ENCODE peak calls at places on chromosomes 5 and 9, in nine cellular contexts. W is CD4-positive, CD25-positive, alpha-beta regulatory T cell; S is A673; P is sigmoid colon; E is tibial artery; L is endothelial cell of umbilical vein; H is astrocyte; A is tibial nerve; K is transverse colon. N is an unnamed sample.

GRCh38 chr9:119827126-119827525 is 457.9 kb upstream of the BRINP1 start:
- DNase-seq in W (no peak), S (no peak), P (no peak), E (no peak), L (no peak), H (no peak), A (no peak), K (no peak), N (no peak)

GRCh38 chr5:140342287-140342686 is 4.1 kb downstream of the HBEGF start:
- DNase-seq in W (peak; percentile 87), S (peak; percentile 81), P (peak; percentile 63), E (peak; percentile 31), L (no peak), H (no peak), A (peak; percentile 46), K (no peak), N (no peak)

GRCh38 chr5:105544300-105544699 is 1981.7 kb upstream of the NUDT12 start:
- DNase-seq in W (no peak), S (peak; percentile 65), P (no peak), E (no peak), L (no peak), H (no peak), A (no peak), K (no peak), N (no peak)

GRCh38 chr9:24652181-24652580 is 106.5 kb upstream of the IZUMO3 start:
- DNase-seq in W (no peak), S (no peak), P (no peak), E (no peak), L (no peak), H (no peak), A (no peak), K (no peak), N (no peak)

GRCh38 chr5:113236536-113237308 is 198.1 kb downstream of the TSSK1B start:
- DNase-seq in W (no peak), S (peak; percentile 29), P (no peak), E (no peak), L (no peak), H (no peak), A (no peak), K (no peak), N (no peak)

GRCh38 chr9:116008278-116008677 is 145.3 kb upstream of the PAPPA start:
- DNase-seq in W (no peak), S (no peak), P (no peak), E (no peak), L (no peak), H (peak; percentile 53), A (no peak), K (no peak), N (peak; percentile 66)

GRCh38 chr5:141879941-141880738 is 1.9 kb upstream of the PCDH1 start:
- DNase-seq in W (no peak), S (no peak), P (no peak), E (no peak), L (no peak), H (no peak), A (no peak), K (no peak), N (peak; percentile 55)

GRCh38 chr5:148938535-148938907 is 112.1 kb downstream of the ADRB2 start:
- DNase-seq in W (no peak), S (no peak), P (no peak), E (no peak), L (no peak), H (no peak), A (no peak), K (no peak), N (no peak)

GRCh38 chr5:54388411-54388810 is 67.1 kb upstream of the HSPB3 start:
- DNase-seq in W (no peak), S (no peak), P (peak; percentile 64), E (no peak), L (no peak), H (no peak), A (no peak), K (no peak), N (peak; percentile 26)

GRCh38 chr5:54388811-54389210 is 66.7 kb upstream of the HSPB3 start:
- DNase-seq in W (no peak), S (no peak), P (no peak), E (no peak), L (no peak), H (no peak), A (no peak), K (no peak), N (no peak)

GRCh38 chr5:54387031-54387430 is 68.5 kb upstream of the HSPB3 start:
- DNase-seq in W (no peak), S (no peak), P (no peak), E (no peak), L (no peak), H (no peak), A (no peak), K (no peak), N (no peak)

GRCh38 chr5:54385994-54386393 is 69.5 kb upstream of the HSPB3 start:
- DNase-seq in W (no peak), S (peak; percentile 52), P (no peak), E (no peak), L (no peak), H (no peak), A (no peak), K (no peak), N (no peak)

DNA sequence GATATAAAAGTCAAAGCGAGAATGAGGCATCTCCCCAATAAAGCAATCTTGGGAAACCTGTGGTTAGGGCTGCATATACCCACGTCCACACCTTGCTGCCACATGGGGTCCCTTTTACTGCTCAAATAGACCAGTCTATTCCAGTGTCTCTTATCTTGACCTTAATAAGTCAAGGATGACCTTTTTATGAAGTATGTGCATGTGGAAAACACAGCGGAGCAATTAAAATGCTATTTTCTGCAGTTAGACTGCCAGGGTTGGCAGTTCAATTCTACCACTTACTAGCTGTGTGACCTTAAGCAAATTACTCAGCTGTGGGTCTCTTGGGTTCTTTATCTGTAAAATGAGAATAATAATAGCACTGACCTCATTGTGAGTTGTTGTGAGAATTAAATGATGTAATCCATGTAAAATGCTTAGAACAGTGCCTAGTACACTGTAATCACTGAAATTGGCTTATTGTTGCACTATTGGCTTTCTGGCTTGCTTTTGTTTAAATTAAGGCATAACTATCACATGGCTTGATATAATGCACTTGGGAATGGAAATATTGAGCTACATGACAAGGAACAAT is 67.8 kb upstream of the HSPB3 start:
- DNase-seq in W (no peak), S (no peak), P (no peak), E (no peak), L (no peak), H (peak; percentile 71), A (no peak), K (no peak), N (peak; percentile 35)
- H3K4me3 ChIP-seq in W (no peak overlapping the region), S (no peak overlapping the region), P (no peak overlapping the region), E (no peak overlapping the region), L (no peak overlapping the region), H (no peak overlapping the region), A (no peak overlapping the region), K (no peak overlapping the region), N (no peak overlapping the region)

GRCh38 chr9:15306757-15307522 is at the start of gene TTC39B:
- DNase-seq in W (peak; percentile 86), S (peak; percentile 74), P (peak; percentile 96), E (peak; percentile 94), L (peak; percentile 91), H (peak; percentile 72), A (peak; percentile 86), K (peak; percentile 96), N (peak; percentile 88)

GRCh38 chr9:15308511-15308910 is 1.5 kb upstream of the TTC39B start:
- DNase-seq in W (no peak), S (no peak), P (no peak), E (no peak), L (no peak), H (peak; percentile 58), A (no peak), K (no peak), N (no peak)

GRCh38 chr9:15304620-15305019 is 2.4 kb downstream of the TTC39B start:
- DNase-seq in W (no peak), S (no peak), P (no peak), E (no peak), L (no peak), H (no peak), A (no peak), K (no peak), N (no peak)

GRCh38 chr9:15306068-15306756 is 804 bp downstream of the TTC39B start:
- DNase-seq in W (peak; percentile 48), S (no peak), P (peak; percentile 79), E (peak; percentile 70), L (peak; percentile 41), H (peak; percentile 41), A (peak; percentile 46), K (peak; percentile 78), N (peak; percentile 53)

DNA sequence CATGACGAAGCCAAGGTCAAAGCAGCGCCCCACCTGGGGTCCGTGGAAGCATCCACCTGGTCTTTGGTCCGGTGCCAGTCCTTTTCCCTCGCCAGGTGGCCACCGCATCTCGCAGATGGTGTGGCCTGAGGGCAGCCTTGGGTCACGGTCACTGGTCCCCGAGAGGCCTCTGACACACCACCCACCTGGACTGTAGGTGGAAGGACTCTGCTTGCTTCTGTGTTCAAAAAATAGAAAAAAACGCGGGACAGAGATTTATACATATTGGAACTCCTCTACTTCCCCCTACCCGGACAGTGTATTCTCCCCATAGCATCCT is 466 bp upstream of the TTC39B start:
- DNase-seq in W (no peak), S (no peak), P (no peak), E (no peak), L (no peak), H (no peak), A (no peak), K (no peak), N (no peak)
- H3K27ac ChIP-seq in W (peak overlapping the region; percentile 78), S (no peak overlapping the region), P (peak overlapping the region; percentile 93), E (peak overlapping the region; percentile 94), L (no peak overlapping the region), H (no peak overlapping the region), A (peak overlapping the region; percentile 91), K (peak overlapping the region; percentile 89), N (no peak overlapping the region)

DNA sequence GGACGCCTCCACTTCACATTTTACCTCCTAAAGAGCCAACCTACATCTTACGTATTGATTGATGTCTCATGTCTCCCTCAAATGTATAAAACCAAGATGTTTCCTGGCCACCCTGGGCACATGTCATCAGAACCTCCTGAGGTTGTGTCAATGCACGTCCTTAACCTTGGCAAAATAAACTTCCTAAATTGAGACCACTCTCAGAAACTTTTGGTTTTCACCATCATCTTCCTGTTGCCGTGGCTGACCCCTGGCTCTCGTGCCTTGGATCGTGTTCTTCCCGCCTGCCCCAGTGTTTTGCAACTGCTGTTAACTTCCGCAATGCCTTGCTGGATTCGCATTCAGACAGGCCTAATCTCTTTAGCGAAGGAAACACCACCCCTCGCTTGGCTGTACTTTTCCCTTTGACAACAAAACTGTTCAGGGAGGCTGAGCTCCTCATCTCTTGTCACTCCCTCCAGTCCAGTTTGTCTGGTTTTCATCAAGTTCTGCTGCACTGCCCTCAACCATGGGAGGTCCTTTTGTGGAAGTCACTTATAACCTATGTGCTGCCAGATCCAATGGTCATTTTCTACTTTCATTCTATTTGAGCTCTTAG is 1.2 kb upstream of the DAP start:
- DNase-seq in W (no peak), S (no peak), P (peak; percentile 78), E (peak; percentile 57), L (peak; percentile 61), H (no peak), A (peak; percentile 58), K (peak; percentile 39), N (no peak)
- H3K4me3 ChIP-seq in W (no peak overlapping the region), S (no peak overlapping the region), P (no peak overlapping the region), E (no peak overlapping the region), L (no peak overlapping the region), H (peak overlapping the region; percentile 62), A (no peak overlapping the region), K (no peak overlapping the region), N (no peak overlapping the region)

DNA sequence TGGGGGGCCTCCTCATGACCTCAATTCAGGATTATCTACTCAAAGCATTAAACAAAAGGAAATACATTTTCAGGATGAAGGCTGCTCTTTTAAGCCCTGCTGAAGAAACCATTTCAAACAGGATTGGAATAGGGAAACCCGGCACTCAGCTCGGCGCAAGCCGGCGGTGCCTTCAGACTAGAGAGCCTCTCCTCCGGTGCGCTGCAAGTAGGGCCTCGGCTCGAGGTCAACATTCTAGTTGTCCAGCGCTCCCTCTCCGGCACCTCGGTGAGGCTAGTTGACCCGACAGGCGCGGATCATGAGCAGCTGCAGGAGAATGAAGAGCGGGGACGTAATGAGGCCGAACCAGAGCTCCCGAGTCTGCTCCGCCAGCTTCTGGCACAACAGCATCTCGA is 720 bp downstream of the TMEM203 start:
- DNase-seq in W (no peak), S (no peak), P (no peak), E (no peak), L (no peak), H (no peak), A (no peak), K (no peak), N (no peak)
- H3K27ac ChIP-seq in W (peak overlapping the region; percentile 83), S (peak overlapping the region; percentile 88), P (peak overlapping the region; percentile 83), E (peak overlapping the region; percentile 82), L (peak overlapping the region; percentile 23), H (peak overlapping the region; percentile 85), A (no peak overlapping the region), K (peak overlapping the region; percentile 93), N (no peak overlapping the region)

N was measured in SJCRH30.